ENCODE peak calls at places on chromosomes 12 and 14, in five cellular contexts. W, H, T, M and B are unnamed samples.

GRCh38 chr14:67665886-67666285 is 8.5 kb downstream of the VTI1B start:
- DNase-seq in H (no peak), T (no peak), M (no peak), W (no peak), B (peak)

GRCh38 chr14:47959753-47960152 is 284.3 kb upstream of the MDGA2 start:
- DNase-seq in H (no peak), M (no peak), T (no peak), W (no peak), B (no peak)

GRCh38 chr12:10540776-10541205 is 35.1 kb downstream of the EIF2S3B start:
- DNase-seq in W (no peak), T (no peak), H (peak), M (peak), B (no peak)

GRCh38 chr14:99067141-99067920 is 204.7 kb downstream of the BCL11B start:
- DNase-seq in W (no peak), T (no peak), H (no peak), M (no peak), B (no peak)

GRCh38 chr14:93092606-93093556 is 22.8 kb downstream of the ITPK1 start:
- DNase-seq in H (no peak), W (no peak), T (no peak), M (no peak), B (no peak)

GRCh38 chr14:69048456-69048855 is 69.4 kb upstream of the ACTN1 start:
- DNase-seq in M (no peak), H (no peak), W (peak), T (peak), B (no peak)

GRCh38 chr14:53509227-53509822 is 356.2 kb upstream of the DDHD1 start:
- DNase-seq in M (no peak), W (peak), T (no peak), H (peak), B (no peak)

GRCh38 chr12:108947097-108947496 is 67.2 kb downstream of the DAO start:
- DNase-seq in H (no peak), M (no peak), W (no peak), T (no peak), B (no peak)

GRCh38 chr14:103561381-103562134 is 899 bp downstream of the BAG5 start:
- DNase-seq in W (peak), T (peak), M (no peak), H (no peak), B (no peak)

GRCh38 chr12:48390026-48390425 is 39.3 kb upstream of the ZNF641 start:
- DNase-seq in T (no peak), W (no peak), H (no peak), M (no peak), B (no peak)

GRCh38 chr12:124848621-124849380 is 14.9 kb downstream of the SCARB1 start:
- DNase-seq in W (no peak), M (no peak), T (no peak), H (no peak), B (no peak)

GRCh38 chr12:86837246-86837645 is 581.1 kb upstream of the MGAT4C start:
- DNase-seq in H (no peak), M (no peak), T (no peak), W (no peak), B (no peak)

GRCh38 chr14:67473290-67474082 is 15.0 kb downstream of the TMEM229B start:
- DNase-seq in T (no peak), H (no peak), W (no peak), M (no peak), B (no peak)

GRCh38 chr12:3230758-3231375 is 153.7 kb downstream of the TSPAN9 start:
- DNase-seq in W (no peak), T (no peak), H (no peak), M (no peak), B (no peak)

GRCh38 chr14:102726191-102726949 is 50.9 kb upstream of the TRAF3 start:
- DNase-seq in H (no peak), W (no peak), M (no peak), T (peak), B (no peak)

GRCh38 chr12:85626031-85626781 is 210.0 kb downstream of the RASSF9 start:
- DNase-seq in T (no peak), W (no peak), H (peak), M (peak), B (peak)

GRCh38 chr12:72075401-72075800 is 136.8 kb downstream of the TPH2 start:
- DNase-seq in M (no peak), T (no peak), H (no peak), W (no peak), B (no peak)

GRCh38 chr14:105294142-105294597 is 6.6 kb downstream of the BRF1 start:
- DNase-seq in M (peak), W (no peak), T (no peak), H (no peak), B (no peak)

GRCh38 chr12:2311001-2311778 is 258.4 kb downstream of the CACNA1C start:
- DNase-seq in T (no peak), H (no peak), M (peak), W (no peak), B (peak)

GRCh38 chr12:99138397-99138796 is 493.3 kb downstream of the APAF1 start:
- DNase-seq in H (no peak), W (no peak), M (no peak), T (no peak), B (no peak)

GRCh38 chr14:104369208-104369607 is 210.4 kb upstream of the C14orf180 start:
- DNase-seq in W (no peak), M (no peak), H (no peak), T (no peak), B (no peak)

GRCh38 chr12:48004039-48004940 is at the start of gene COL2A1:
- DNase-seq in H (no peak), T (no peak), W (no peak), M (no peak), B (no peak)

GRCh38 chr12:27425306-27425705 is 21.2 kb upstream of the SMCO2 start:
- DNase-seq in W (no peak), T (no peak), M (no peak), H (no peak), B (no peak)

GRCh38 chr14:34843011-34843554 is 32.1 kb downstream of the BAZ1A start:
- DNase-seq in H (peak), W (no peak), T (peak), M (peak), B (peak)

GRCh38 chr12:6057693-6058092 is 66.8 kb downstream of the VWF start:
- DNase-seq in W (no peak), M (no peak), T (no peak), H (no peak), B (no peak)

GRCh38 chr12:8697120-8697475 is 693 bp upstream of the RIMKLB start:
- DNase-seq in T (no peak), W (peak), M (no peak), H (no peak), B (no peak)

GRCh38 chr14:61466249-61466904 is 145.0 kb downstream of the PRKCH start:
- DNase-seq in T (no peak), H (peak), W (peak), M (peak), B (peak)

GRCh38 chr12:54047964-54048303 is 5.7 kb upstream of the HOXC4 start:
- DNase-seq in T (no peak), H (no peak), M (no peak), W (no peak), B (no peak)

GRCh38 chr14:38412654-38413053 is 156.8 kb upstream of the CLEC14A start:
- DNase-seq in M (no peak), T (no peak), H (no peak), W (no peak), B (no peak)

GRCh38 chr14:22384167-22384549 is 204.9 kb downstream of the DAD1 start:
- DNase-seq in M (no peak), T (no peak), H (no peak), W (no peak), B (no peak)

GRCh38 chr12:88578821-88579518 is 1.3 kb downstream of the KITLG start:
- DNase-seq in M (no peak), H (no peak), T (peak), W (no peak), B (no peak)

GRCh38 chr12:56271031-56271430 is 4.3 kb downstream of the COQ10A start:
- DNase-seq in T (peak), M (no peak), W (no peak), H (no peak), B (no peak)

GRCh38 chr12:60394680-60395079 is 798.9 kb downstream of the SLC16A7 start:
- DNase-seq in H (peak), M (peak), T (no peak), W (no peak), B (peak)

GRCh38 chr14:32083315-32083624 is 6.2 kb downstream of the ARHGAP5 start:
- DNase-seq in W (no peak), T (no peak), M (no peak), H (no peak), B (no peak)

GRCh38 chr12:6215932-6216494 is 15.8 kb downstream of the CD9 start:
- DNase-seq in M (peak), W (peak), T (peak), H (no peak), B (peak)

GRCh38 chr12:43540474-43540873 is 11.5 kb downstream of the ADAMTS20 start:
- DNase-seq in M (no peak), T (no peak), H (no peak), W (no peak), B (peak)